ENCODE peak calls at places on chromosomes 16 and 17, in five cellular contexts. W is progenitor cell of endocrine pancreas, U is neural progenitor cell, M is NCI-H1436 treated with DMSO at 0.1 percent for 48 hours, T is COR-L47. J is an unnamed sample.

GRCh38 chr17:81553616-81554181 is 1.5 kb upstream of the FAAP100 start:
- DNase-seq in T (peak; percentile 77), U (no peak), W (no peak), M (peak; percentile 49), J (no peak)

GRCh38 chr16:85463228-85463611 is 149.9 kb upstream of the GSE1 start:
- DNase-seq in T (no peak), W (no peak), M (no peak), U (no peak), J (no peak)

GRCh38 chr16:77434365-77435239 is at the start of gene ADAMTS18:
- DNase-seq in M (no peak), U (peak; percentile 73), W (peak; percentile 43), T (peak; percentile 79), J (no peak)

GRCh38 chr16:400061-400540 is 1.6 kb upstream of the DECR2 start:
- DNase-seq in M (no peak), T (no peak), W (no peak), U (no peak), J (no peak)

GRCh38 chr16:66474750-66475199 is 47.7 kb downstream of the BEAN1 start:
- DNase-seq in U (no peak), T (peak; percentile 17), M (peak; percentile 26), W (no peak), J (peak; percentile 70)

GRCh38 chr16:46673320-46674013 is 15.5 kb downstream of the VPS35 start:
- DNase-seq in T (peak; percentile 25), U (peak; percentile 79), W (peak; percentile 17), M (no peak), J (peak; percentile 54)

GRCh38 chr17:80647746-80648145 is 103.1 kb downstream of the RPTOR start:
- DNase-seq in W (no peak), M (no peak), T (no peak), U (no peak), J (no peak)

GRCh38 chr17:77506371-77506991 is 365.7 kb downstream of the SEC14L1 start:
- DNase-seq in W (no peak), U (no peak), T (no peak), M (no peak), J (no peak)

GRCh38 chr16:76277099-76278030 is at the start of gene CNTNAP4:
- DNase-seq in M (no peak), T (peak; percentile 51), W (no peak), U (peak; percentile 69), J (no peak)

GRCh38 chr17:43468746-43469544 is 14.8 kb upstream of the DHX8 start:
- DNase-seq in U (no peak), W (no peak), M (no peak), T (no peak), J (no peak)

GRCh38 chr16:27243725-27244362 is 24.7 kb downstream of the NSMCE1 start:
- DNase-seq in T (no peak), W (no peak), U (no peak), M (no peak), J (no peak)

GRCh38 chr17:61307905-61308886 is 91.4 kb upstream of the TBX2 start:
- DNase-seq in W (no peak), T (no peak), U (no peak), M (no peak), J (no peak)

GRCh38 chr16:77660311-77660710 is 62.0 kb upstream of the NUDT7 start:
- DNase-seq in M (no peak), U (peak; percentile 62), W (no peak), T (peak; percentile 47), J (no peak)

GRCh38 chr16:88487124-88487432 is 34.0 kb downstream of the ZFPM1 start:
- DNase-seq in U (no peak), T (no peak), W (no peak), M (no peak), J (no peak)

GRCh38 chr16:15616475-15616874 is 26.5 kb downstream of the MARF1 start:
- DNase-seq in T (no peak), M (no peak), U (no peak), W (no peak), J (no peak)

GRCh38 chr16:88922114-88922825 is 54.7 kb downstream of the CBFA2T3 start:
- DNase-seq in T (no peak), M (no peak), U (peak; percentile 54), W (no peak), J (no peak)

GRCh38 chr17:14205992-14206461 is 30.6 kb downstream of the CDRT15 start:
- DNase-seq in U (no peak), T (no peak), M (no peak), W (no peak), J (peak; percentile 97)